ENCODE peak calls at places on chromosomes 12 and 14, in nine cellular contexts. N is AG04450, M is ovary, J is HCT116, K is HL-60, R is bronchial epithelial cell, S is A549, I is IMR-90, T is WERI-Rb-1. O is an unnamed sample.
A peak's percentile ranks its signal among the peaks of the same experiment; 100 is the strongest.

GRCh38 chr14:105354541-105354940 is 40.0 kb downstream of the PACS2 start:
- DNase-seq in N (no peak), M (peak; percentile 15), J (no peak), K (no peak), R (no peak), S (no peak), I (no peak), T (no peak), O (no peak)

GRCh38 chr14:55328317-55328716 is 57.1 kb downstream of the FBXO34 start:
- DNase-seq in N (no peak), M (no peak), J (no peak), K (no peak), R (peak; percentile 23), S (no peak), I (peak; percentile 62), T (no peak), O (peak; percentile 37)

GRCh38 chr12:51333536-51333935 is 9.6 kb upstream of the BIN2 start:
- DNase-seq in N (no peak), M (no peak), J (no peak), K (no peak), R (no peak), S (no peak), I (no peak), T (no peak), O (no peak)

GRCh38 chr12:128932521-128932920 is 79.2 kb downstream of the GLT1D1 start:
- DNase-seq in N (no peak), M (no peak), J (no peak), K (no peak), R (no peak), S (no peak), I (no peak), T (no peak), O (no peak)

GRCh38 chr12:42129595-42130204 is 15.0 kb downstream of the GXYLT1 start:
- DNase-seq in N (no peak), M (no peak), J (peak; percentile 61), K (peak; percentile 40), R (peak; percentile 76), S (peak; percentile 40), I (peak; percentile 80), T (peak; percentile 50), O (peak; percentile 82)

GRCh38 chr14:52015411-52016030 is 26.2 kb downstream of the RTRAF start:
- DNase-seq in N (no peak), M (no peak), J (peak; percentile 19), K (peak; percentile 18), R (peak; percentile 16), S (peak; percentile 6), I (peak; percentile 17), T (peak; percentile 57), O (peak; percentile 29)

GRCh38 chr14:77041837-77042557 is 13.5 kb upstream of the IRF2BPL start:
- DNase-seq in N (peak; percentile 91), M (peak; percentile 65), J (no peak), K (no peak), R (peak; percentile 86), S (no peak), I (peak; percentile 98), T (no peak), O (peak; percentile 84)

GRCh38 chr14:92917041-92917940 is 5.7 kb upstream of the CHGA start:
- DNase-seq in N (no peak), M (no peak), J (no peak), K (no peak), R (no peak), S (no peak), I (no peak), T (no peak), O (no peak)

GRCh38 chr12:26938660-26939185 is 453 bp downstream of the FGFR1OP2 start:
- DNase-seq in N (no peak), M (no peak), J (peak; percentile 3), K (no peak), R (peak; percentile 28), S (peak; percentile 23), I (no peak), T (no peak), O (peak; percentile 34)

GRCh38 chr12:62693291-62694040 is 226.8 kb downstream of the MON2 start:
- DNase-seq in N (no peak), M (no peak), J (no peak), K (no peak), R (no peak), S (no peak), I (peak; percentile 49), T (no peak), O (no peak)

GRCh38 chr14:92472860-92473259 is 40.7 kb upstream of the RIN3 start:
- DNase-seq in N (no peak), M (no peak), J (no peak), K (peak; percentile 84), R (peak; percentile 62), S (no peak), I (no peak), T (no peak), O (peak; percentile 70)

GRCh38 chr12:47818007-47818376 is 1.7 kb downstream of the HDAC7 start:
- DNase-seq in N (no peak), M (no peak), J (no peak), K (no peak), R (no peak), S (no peak), I (no peak), T (no peak), O (no peak)

GRCh38 chr12:47818382-47818700 is 1.4 kb downstream of the HDAC7 start:
- DNase-seq in N (no peak), M (no peak), J (no peak), K (no peak), R (no peak), S (no peak), I (peak; percentile 43), T (no peak), O (no peak)

GRCh38 chr12:47818701-47819543 is 781 bp downstream of the HDAC7 start:
- DNase-seq in N (no peak), M (peak; percentile 80), J (no peak), K (no peak), R (no peak), S (peak; percentile 51), I (no peak), T (peak; percentile 56), O (no peak)

GRCh38 chr12:47816646-47817271 is 2.9 kb downstream of the HDAC7 start:
- DNase-seq in N (no peak), M (peak; percentile 61), J (no peak), K (no peak), R (no peak), S (no peak), I (no peak), T (no peak), O (no peak)

DNA sequence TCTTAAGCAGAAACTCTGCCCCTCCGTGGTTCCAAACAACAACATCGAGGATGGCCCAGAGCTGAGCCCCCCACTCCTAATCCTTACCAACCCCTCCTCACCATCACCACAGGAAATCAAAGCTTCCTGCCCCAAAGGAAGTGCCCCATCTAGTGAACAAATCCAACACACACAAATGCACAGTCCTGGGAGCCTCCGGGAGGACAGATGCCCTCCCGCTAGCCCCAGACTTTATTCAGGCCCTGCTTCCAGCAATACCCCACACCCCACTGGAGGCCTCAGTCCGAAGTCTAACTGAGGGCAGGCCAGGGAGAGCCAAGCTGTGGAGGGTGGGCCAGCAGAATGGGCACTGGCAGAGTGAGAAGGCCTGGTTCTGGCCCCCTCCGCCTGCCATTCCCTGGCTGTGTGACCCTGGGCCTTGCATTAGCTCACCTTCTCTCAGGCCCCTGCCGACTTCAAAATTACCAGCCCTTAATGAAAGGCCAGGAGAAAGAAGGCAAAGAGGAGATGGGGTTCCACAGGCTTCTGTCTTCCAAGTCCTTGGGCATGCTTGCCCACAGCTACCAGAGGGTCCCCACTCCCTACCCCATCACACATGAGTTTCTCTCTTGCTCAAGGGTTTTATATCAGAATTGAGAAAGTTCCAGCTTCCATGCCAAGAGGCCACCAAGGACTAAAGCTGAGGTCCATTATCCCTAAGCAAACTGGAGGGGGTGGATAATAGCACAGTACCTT is 2.3 kb downstream of the HDAC7 start:
- DNase-seq in N (no peak), M (no peak), J (no peak), K (no peak), R (no peak), S (peak; percentile 23), I (no peak), T (no peak), O (no peak)
- TF ChIP-seq CTCF in N (peak; percentile 35), M (no peak), J (peak; percentile 18), K (no peak), R (peak; percentile 28), S (peak; percentile 20), I (peak; percentile 38), T (no peak), O (no peak)

GRCh38 chr14:35825968-35826217 is 245 bp upstream of the BRMS1L start:
- DNase-seq in N (no peak), M (no peak), J (no peak), K (no peak), R (no peak), S (no peak), I (no peak), T (no peak), O (no peak)

GRCh38 chr14:35826952-35827416 is 846 bp downstream of the BRMS1L start:
- DNase-seq in N (no peak), M (no peak), J (no peak), K (no peak), R (no peak), S (no peak), I (no peak), T (no peak), O (no peak)

GRCh38 chr14:35826218-35826951 is at the start of gene BRMS1L:
- DNase-seq in N (peak; percentile 98), M (peak; percentile 97), J (peak; percentile 95), K (peak; percentile 99), R (peak; percentile 95), S (peak; percentile 97), I (peak; percentile 99), T (peak; percentile 99), O (peak; percentile 99)

GRCh38 chr14:35829449-35829848 is 3.3 kb downstream of the BRMS1L start:
- DNase-seq in N (no peak), M (no peak), J (no peak), K (no peak), R (no peak), S (no peak), I (peak; percentile 73), T (no peak), O (no peak)

GRCh38 chr14:35827678-35828472 is 1.7 kb downstream of the BRMS1L start:
- DNase-seq in N (no peak), M (no peak), J (no peak), K (no peak), R (no peak), S (no peak), I (no peak), T (no peak), O (no peak)
- H3K4me3 ChIP-seq in N (no peak overlapping the region), M (no peak overlapping the region), J (peak overlapping the region; percentile 82), K (no peak overlapping the region), R (no peak overlapping the region), S (no peak overlapping the region), I (no peak overlapping the region), T (peak overlapping the region; percentile 85), O (peak overlapping the region; percentile 95)

GRCh38 chr12:71578694-71579258 is 84.9 kb downstream of the ZFC3H1 start:
- DNase-seq in N (no peak), M (no peak), J (no peak), K (no peak), R (peak; percentile 36), S (no peak), I (no peak), T (no peak), O (no peak)
- TF ChIP-seq CTCF in N (no peak), M (no peak), J (no peak), K (no peak), R (no peak), S (no peak), I (no peak), T (no peak), O (no peak)

DNA sequence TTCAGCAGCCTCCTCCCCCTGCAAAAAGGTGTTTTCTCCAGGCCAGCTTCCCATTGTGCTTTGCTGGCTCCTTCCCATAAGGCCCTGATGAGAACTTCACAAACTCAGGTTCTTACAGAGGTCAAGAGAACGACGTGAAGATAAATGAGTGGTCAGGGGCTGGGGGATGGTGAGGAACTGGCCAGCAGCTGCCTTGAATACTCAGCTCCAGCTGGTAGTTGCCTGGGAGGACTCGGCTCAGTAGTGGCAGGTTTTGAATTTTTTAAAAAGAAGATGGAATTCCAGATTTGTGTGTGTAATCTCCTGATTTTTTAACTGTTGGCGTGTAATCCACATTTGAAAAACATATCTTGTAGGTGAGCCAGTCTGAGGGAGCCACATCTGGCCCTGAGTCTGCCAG is 5.9 kb downstream of the DDX55 start:
- DNase-seq in N (no peak), M (no peak), J (no peak), K (no peak), R (no peak), S (no peak), I (no peak), T (no peak), O (no peak)
- H3K4me3 ChIP-seq in N (no peak overlapping the region), M (no peak overlapping the region), J (no peak overlapping the region), K (no peak overlapping the region), R (no peak overlapping the region), S (no peak overlapping the region), I (no peak overlapping the region), T (no peak overlapping the region), O (no peak overlapping the region)